ENCODE peak calls at places on chromosomes 3 and 15, in ten cellular contexts. I is SK-N-SH; O is GM04503; K is fibroblast of mammary gland; P is cardiac muscle cell; Y is stimulated activated CD8-positive, alpha-beta memory T cell treated with anti-CD3 and anti-CD28 coated beads, Interleukin-15, amount 100 ng/mL, for 24 hours; S is NCI-H1694 treated with DMSO at 0.1 percent for 48 hours; T is HTR-8/SVneo; C is C1 segment of cervical spinal cord; M is A549. A is an unnamed sample.

GRCh38 chr3:71754610-71755253 is 1.1 kb downstream of the GPR27 start:
- DNase-seq in I (no peak), O (no peak), K (no peak), P (no peak), Y (no peak), S (no peak), T (no peak), C (no peak), M (no peak), A (no peak)

GRCh38 chr3:177694316-177694715 is 497.0 kb upstream of the TBL1XR1 start:
- DNase-seq in I (no peak), O (peak), K (peak), P (peak), Y (no peak), S (no peak), T (no peak), C (no peak), M (no peak), A (peak)

GRCh38 chr3:141959531-141959920 is 83.1 kb downstream of the ATP1B3 start:
- DNase-seq in I (no peak), O (no peak), K (no peak), P (no peak), Y (no peak), S (no peak), T (peak), C (no peak), M (no peak), A (no peak)

GRCh38 chr3:57787867-57788623 is 31.9 kb downstream of the SLMAP start:
- DNase-seq in I (peak), O (no peak), K (no peak), P (peak), Y (no peak), S (no peak), T (no peak), C (no peak), M (no peak), A (no peak)

GRCh38 chr3:194121881-194122280 is 14.1 kb upstream of the HES1 start:
- DNase-seq in I (no peak), O (no peak), K (no peak), P (no peak), Y (no peak), S (no peak), T (peak), C (no peak), M (peak), A (no peak)

GRCh38 chr15:77025941-77026411 is 31.1 kb downstream of the PSTPIP1 start:
- DNase-seq in I (no peak), O (no peak), K (no peak), P (no peak), Y (no peak), S (no peak), T (no peak), C (no peak), M (no peak), A (no peak)

GRCh38 chr15:90816401-90817116 is 51.8 kb upstream of the FURIN start:
- DNase-seq in I (no peak), O (no peak), K (no peak), P (no peak), Y (no peak), S (no peak), T (no peak), C (no peak), M (no peak), A (no peak)

GRCh38 chr15:36185438-36185837 is 394.0 kb upstream of the CDIN1 start:
- DNase-seq in I (no peak), O (no peak), K (peak), P (no peak), Y (no peak), S (no peak), T (no peak), C (no peak), M (no peak), A (peak)

GRCh38 chr3:140406655-140407054 is 271.2 kb upstream of the TRIM42 start:
- DNase-seq in I (no peak), O (no peak), K (no peak), P (no peak), Y (no peak), S (peak), T (no peak), C (no peak), M (no peak), A (no peak)

GRCh38 chr3:111369953-111370352 is 172.0 kb upstream of the CD96 start:
- DNase-seq in I (no peak), O (no peak), K (no peak), P (no peak), Y (no peak), S (no peak), T (no peak), C (no peak), M (no peak), A (no peak)

GRCh38 chr3:133467780-133468179 is 67.9 kb downstream of the BFSP2 start:
- DNase-seq in I (no peak), O (no peak), K (no peak), P (no peak), Y (no peak), S (no peak), T (no peak), C (no peak), M (no peak), A (no peak)

GRCh38 chr3:195597848-195598247 is 14.1 kb upstream of the APOD start:
- DNase-seq in I (no peak), O (no peak), K (no peak), P (peak), Y (no peak), S (no peak), T (no peak), C (no peak), M (no peak), A (peak)